ENCODE peak calls at places on chromosomes 1 and 21, in ten cellular contexts. V is tibial artery, F is transverse colon, S is OCI-LY7, B is lower leg skin, R is cardiac fibroblast, Q is upper lobe of right lung, U is skeletal muscle cell, G is Peyer's patch, X is fibroblast of the aortic adventitia. H is an unnamed sample.

GRCh38 chr1:246971322-246971721 is 36.5 kb downstream of the ZNF695 start:
- DNase-seq in V (peak; percentile 38), F (peak; percentile 42), S (peak; percentile 40), B (peak; percentile 87), R (peak; percentile 64), Q (peak; percentile 68), U (no peak), G (peak; percentile 64), X (peak; percentile 42), H (peak; percentile 5)

GRCh38 chr1:198641506-198641905 is 2.7 kb downstream of the PTPRC start:
- DNase-seq in V (no peak), F (no peak), S (peak; percentile 54), B (no peak), R (no peak), Q (no peak), U (no peak), G (no peak), X (no peak), H (no peak)

GRCh38 chr1:214637722-214638473 is 34.9 kb downstream of the CENPF start:
- DNase-seq in V (no peak), F (peak; percentile 9), S (peak; percentile 42), B (no peak), R (peak; percentile 79), Q (no peak), U (no peak), G (peak; percentile 57), X (peak; percentile 77), H (peak; percentile 37)

GRCh38 chr1:61502011-61502410 is 222.9 kb downstream of the TM2D1 start:
- DNase-seq in V (no peak), F (no peak), S (no peak), B (no peak), R (no peak), Q (no peak), U (no peak), G (no peak), X (peak; percentile 68), H (no peak)

GRCh38 chr1:117030271-117030877 is 28.8 kb downstream of the CD101 start:
- DNase-seq in V (no peak), F (no peak), S (no peak), B (no peak), R (no peak), Q (no peak), U (no peak), G (no peak), X (no peak), H (no peak)

GRCh38 chr1:230515451-230516145 is 89.5 kb upstream of the PGBD5 start:
- DNase-seq in V (no peak), F (no peak), S (no peak), B (no peak), R (no peak), Q (no peak), U (no peak), G (no peak), X (no peak), H (no peak)

GRCh38 chr1:8463144-8463927 is 145.4 kb downstream of the SLC45A1 start:
- DNase-seq in V (peak; percentile 38), F (peak; percentile 47), S (peak; percentile 42), B (no peak), R (peak; percentile 85), Q (no peak), U (peak; percentile 54), G (no peak), X (peak; percentile 87), H (peak; percentile 83)

GRCh38 chr1:117735045-117735992 is 129.5 kb downstream of the TENT5C start:
- DNase-seq in V (no peak), F (peak; percentile 52), S (peak; percentile 58), B (no peak), R (peak; percentile 65), Q (no peak), U (no peak), G (peak; percentile 70), X (peak; percentile 66), H (peak; percentile 19)

GRCh38 chr21:33685613-33686197 is 43.4 kb downstream of the ITSN1 start:
- DNase-seq in V (no peak), F (no peak), S (no peak), B (no peak), R (peak; percentile 62), Q (no peak), U (peak; percentile 52), G (no peak), X (peak; percentile 69), H (no peak)

GRCh38 chr1:24695202-24695974 is 49.9 kb upstream of the CLIC4 start:
- DNase-seq in V (peak; percentile 23), F (no peak), S (peak; percentile 57), B (no peak), R (peak; percentile 58), Q (no peak), U (no peak), G (peak; percentile 52), X (peak; percentile 28), H (no peak)

GRCh38 chr21:14630556-14631069 is 84.5 kb upstream of the SAMSN1 start:
- DNase-seq in V (no peak), F (no peak), S (no peak), B (no peak), R (no peak), Q (no peak), U (no peak), G (no peak), X (no peak), H (no peak)

GRCh38 chr1:160214481-160215140 is 9.4 kb downstream of the PEA15 start:
- DNase-seq in V (no peak), F (peak; percentile 59), S (no peak), B (no peak), R (no peak), Q (no peak), U (no peak), G (no peak), X (no peak), H (no peak)

GRCh38 chr1:50348449-50349241 is 74.6 kb downstream of the DMRTA2 start:
- DNase-seq in V (peak; percentile 48), F (peak; percentile 40), S (peak; percentile 67), B (no peak), R (peak; percentile 86), Q (no peak), U (peak; percentile 37), G (peak; percentile 81), X (peak; percentile 81), H (peak; percentile 68)

GRCh38 chr1:94863919-94864318 is 43.8 kb downstream of the SLC44A3 start:
- DNase-seq in V (peak; percentile 72), F (peak; percentile 25), S (no peak), B (peak; percentile 85), R (peak; percentile 95), Q (no peak), U (peak; percentile 78), G (peak; percentile 72), X (peak; percentile 92), H (no peak)

DNA sequence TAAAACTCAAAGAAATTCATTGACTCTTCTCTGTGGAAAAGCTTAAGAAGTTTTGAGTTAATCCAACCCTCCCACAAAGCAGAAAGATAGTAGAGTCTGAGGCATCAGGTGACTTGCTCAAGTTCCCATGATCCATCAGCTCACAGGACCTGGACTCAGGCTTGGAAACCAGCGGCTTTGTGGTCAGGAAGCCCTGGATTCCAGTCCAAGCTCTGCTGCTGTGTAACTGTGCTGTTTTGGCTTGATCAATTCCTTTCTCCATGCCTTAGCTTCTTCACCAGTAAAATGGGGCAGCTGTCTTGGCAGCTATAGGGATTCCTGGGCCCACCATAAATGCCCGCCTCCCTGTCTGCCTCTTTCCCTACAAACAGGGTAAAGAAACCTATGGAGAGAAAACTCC is 180.2 kb downstream of the HIVEP3 start:
- DNase-seq in V (no peak), F (no peak), S (no peak), B (no peak), R (peak; percentile 47), Q (peak; percentile 28), U (no peak), G (no peak), X (peak; percentile 35), H (no peak)
- H3K4me3 ChIP-seq in V (no peak overlapping the region), F (no peak overlapping the region), S (no peak overlapping the region), B (no peak overlapping the region), R (no peak overlapping the region), Q (peak overlapping the region; percentile 26), U (no peak overlapping the region), G (no peak overlapping the region), X (no peak overlapping the region), H (no peak overlapping the region)

GRCh38 chr1:179813626-179814351 is 63.8 kb downstream of the TOR1AIP2 start:
- DNase-seq in V (no peak), F (no peak), S (no peak), B (peak; percentile 81), R (no peak), Q (no peak), U (no peak), G (no peak), X (no peak), H (no peak)
- H3K4me3 ChIP-seq in V (no peak overlapping the region), F (no peak overlapping the region), S (no peak overlapping the region), B (no peak overlapping the region), R (no peak overlapping the region), Q (no peak overlapping the region), U (no peak overlapping the region), G (no peak overlapping the region), X (no peak overlapping the region), H (no peak overlapping the region)

GRCh38 chr1:104322131-104322530 is 572.4 kb downstream of the AMY1C start:
- DNase-seq in V (no peak), F (no peak), S (no peak), B (no peak), R (no peak), Q (no peak), U (no peak), G (no peak), X (no peak), H (no peak)
- H3K4me3 ChIP-seq in V (no peak overlapping the region), F (no peak overlapping the region), S (no peak overlapping the region), B (no peak overlapping the region), R (no peak overlapping the region), Q (no peak overlapping the region), U (no peak overlapping the region), G (no peak overlapping the region), X (no peak overlapping the region), H (no peak overlapping the region)

GRCh38 chr1:153001382-153001781 is at the start of gene SPRR3:
- DNase-seq in V (no peak), F (no peak), S (no peak), B (no peak), R (no peak), Q (no peak), U (no peak), G (no peak), X (no peak), H (no peak)
- H3K4me3 ChIP-seq in V (no peak within 1 kb of the TSS), F (no peak within 1 kb of the TSS), S (no peak within 1 kb of the TSS), B (no peak within 1 kb of the TSS), R (no peak within 1 kb of the TSS), Q (no peak within 1 kb of the TSS), U (no peak within 1 kb of the TSS), G (no peak within 1 kb of the TSS), X (no peak within 1 kb of the TSS), H (no peak within 1 kb of the TSS)

GRCh38 chr1:38818706-38819439 is 40.7 kb downstream of the RRAGC start:
- DNase-seq in V (no peak), F (no peak), S (no peak), B (no peak), R (no peak), Q (no peak), U (no peak), G (no peak), X (no peak), H (no peak)
- H3K4me3 ChIP-seq in V (no peak overlapping the region), F (peak overlapping the region; percentile 6), S (no peak overlapping the region), B (no peak overlapping the region), R (no peak overlapping the region), Q (peak overlapping the region; percentile 36), U (peak overlapping the region; percentile 32), G (peak overlapping the region; percentile 34), X (no peak overlapping the region), H (no peak overlapping the region)

H was measured in Jurkat, Clone E6-1.